ENCODE peak calls at places on chromosomes 3 and 15, in four cellular contexts. X, M, P and B are unnamed samples.

GRCh38 chr3:9397911-9398714 is 698 bp downstream of the SETD5 start:
- DNase-seq in M (peak), P (no peak), X (peak), B (peak)

GRCh38 chr15:100169615-100170279 is 172.0 kb downstream of the ADAMTS17 start:
- DNase-seq in P (no peak), X (no peak), M (no peak), B (no peak)

GRCh38 chr3:163622384-163622783 is 1455.9 kb downstream of the SI start:
- DNase-seq in M (no peak), X (peak), P (no peak), B (peak)

GRCh38 chr3:172317984-172318383 is 130.3 kb downstream of the GHSR start:
- DNase-seq in X (peak), P (no peak), M (no peak), B (peak)

GRCh38 chr3:12830785-12831581 is 10.4 kb downstream of the RPL32 start:
- DNase-seq in M (no peak), P (no peak), X (no peak), B (no peak)

GRCh38 chr15:62104846-62105245 is 38.1 kb downstream of the C2CD4A start:
- DNase-seq in X (no peak), M (no peak), P (no peak), B (no peak)

GRCh38 chr3:112086018-112086854 is at the start of gene C3orf52:
- DNase-seq in M (peak), X (peak), P (peak), B (peak)

GRCh38 chr3:44624696-44625528 is at the start of gene ZNF197:
- DNase-seq in P (peak), X (peak), M (peak), B (peak)

GRCh38 chr15:44066211-44066827 is 128.8 kb downstream of the FRMD5 start:
- DNase-seq in M (peak), X (peak), P (no peak), B (peak)

GRCh38 chr3:178063475-178063874 is 472.8 kb upstream of the KCNMB2 start:
- DNase-seq in X (no peak), M (no peak), P (no peak), B (peak)

GRCh38 chr3:126654571-126655393 is at the start of gene TXNRD3:
- DNase-seq in P (peak), M (peak), X (peak), B (peak)

GRCh38 chr3:12656850-12657249 is 7.1 kb downstream of the RAF1 start:
- DNase-seq in P (no peak), X (no peak), M (no peak), B (no peak)

GRCh38 chr15:51982013-51982769 is 10.6 kb upstream of the LEO1 start:
- DNase-seq in X (peak), P (no peak), M (peak), B (peak)

GRCh38 chr3:124263168-124263567 is 271.2 kb upstream of the ROPN1 start:
- DNase-seq in M (no peak), P (no peak), X (peak), B (peak)

GRCh38 chr15:78752492-78753358 is 58.5 kb downstream of the ADAMTS7 start:
- DNase-seq in X (no peak), P (no peak), M (no peak), B (no peak)

GRCh38 chr3:126959921-126960603 is 22.9 kb upstream of the PLXNA1 start:
- DNase-seq in P (no peak), M (no peak), X (peak), B (peak)

GRCh38 chr15:74312445-74313007 is 54.9 kb downstream of the CYP11A1 start:
- DNase-seq in P (no peak), X (no peak), M (no peak), B (no peak)

GRCh38 chr3:50050361-50050760 is 38.4 kb upstream of the RBM5 start:
- DNase-seq in M (no peak), P (no peak), X (no peak), B (peak)

GRCh38 chr15:80580107-80580506 is 115.0 kb upstream of the ABHD17C start:
- DNase-seq in P (no peak), M (no peak), X (peak), B (peak)

GRCh38 chr3:174168538-174169254 is 690.4 kb upstream of the NAALADL2 start:
- DNase-seq in X (no peak), M (no peak), P (no peak), B (no peak)

GRCh38 chr3:131880948-131881347 is 153.9 kb downstream of the CPNE4 start:
- DNase-seq in X (no peak), M (no peak), P (no peak), B (no peak)

GRCh38 chr15:46618984-46619383 is 984.2 kb downstream of the SQOR start:
- DNase-seq in M (no peak), P (no peak), X (no peak), B (no peak)

GRCh38 chr3:182629521-182629920 is 163.8 kb upstream of the ATP11B start:
- DNase-seq in X (no peak), M (no peak), P (no peak), B (no peak)

GRCh38 chr15:51649659-51650521 is 27.3 kb upstream of the DMXL2 start:
- DNase-seq in P (no peak), M (peak), X (peak), B (peak)

GRCh38 chr3:53350652-53351051 is 3.3 kb upstream of the DCP1A start:
- DNase-seq in X (peak), P (no peak), M (peak), B (no peak)

GRCh38 chr15:65804252-65804931 is 12.3 kb upstream of the DENND4A start:
- DNase-seq in X (no peak), P (no peak), M (no peak), B (no peak)

GRCh38 chr3:53357457-53357856 is 10.1 kb upstream of the DCP1A start:
- DNase-seq in P (no peak), X (no peak), M (no peak), B (no peak)

GRCh38 chr3:172323894-172324590 is 124.2 kb downstream of the GHSR start:
- DNase-seq in X (peak), M (peak), P (no peak), B (peak)

GRCh38 chr3:43289401-43289800 is 3.1 kb downstream of the SNRK start:
- DNase-seq in M (no peak), X (no peak), P (no peak), B (no peak)

GRCh38 chr3:132513057-132513456 is 84.0 kb upstream of the ACKR4 start:
- DNase-seq in M (no peak), P (no peak), X (no peak), B (no peak)

GRCh38 chr3:43970351-43970750 is 271.3 kb upstream of the TOPAZ1 start:
- DNase-seq in M (no peak), X (no peak), P (no peak), B (no peak)

GRCh38 chr3:43162573-43163084 is 56.8 kb upstream of the POMGNT2 start:
- DNase-seq in M (peak), P (no peak), X (peak), B (no peak)

GRCh38 chr15:69143756-69144436 is 16.5 kb upstream of the GLCE start:
- DNase-seq in M (no peak), P (no peak), X (no peak), B (peak)

GRCh38 chr15:90101130-90101968 is 919 bp downstream of the IDH2 start:
- DNase-seq in M (peak), X (peak), P (no peak), B (no peak)

GRCh38 chr3:127911421-127911931 is 3.6 kb upstream of the KBTBD12 start:
- DNase-seq in P (no peak), X (peak), M (no peak), B (no peak)

GRCh38 chr15:38074029-38074428 is 139.6 kb downstream of the TMCO5A start:
- DNase-seq in X (no peak), M (no peak), P (no peak), B (no peak)

GRCh38 chr3:10242182-10243065 is 5.8 kb upstream of the TATDN2 start:
- DNase-seq in X (no peak), P (no peak), M (peak), B (peak)